ENCODE peak calls at places on chromosome 1, in nine cellular contexts. J is fibroblast of lung; L is mammary epithelial cell; W is astrocyte of the hippocampus; V is prostate gland; E is stimulated activated CD8-positive, alpha-beta memory T cell treated with anti-CD3 and anti-CD28 coated beads, Interleukin-7, amount 100 ng/mL, for 24 hours; C is left ventricle myocardium superior; N is suprapubic skin; G is ELR. D is an unnamed sample.

GRCh38 chr1:12454406-12455391 is 163.3 kb downstream of the DHRS3 start:
- DNase-seq in J (peak), L (no peak), W (peak), V (peak), E (no peak), C (no peak), N (peak), G (peak), D (no peak)

GRCh38 chr1:204359131-204359473 is 627 bp downstream of the PLEKHA6 start:
- DNase-seq in J (no peak), L (no peak), W (no peak), V (no peak), E (no peak), C (no peak), N (no peak), G (peak), D (no peak)

GRCh38 chr1:48245106-48245505 is 22.6 kb downstream of the SLC5A9 start:
- DNase-seq in J (no peak), L (no peak), W (no peak), V (no peak), E (no peak), C (no peak), N (no peak), G (no peak), D (no peak)

GRCh38 chr1:162973381-162973795 is 95.8 kb upstream of the RGS4 start:
- DNase-seq in J (peak), L (peak), W (peak), V (no peak), E (no peak), C (no peak), N (no peak), G (peak), D (peak)

GRCh38 chr1:230114245-230114651 is 47.2 kb downstream of the GALNT2 start:
- DNase-seq in J (peak), L (no peak), W (peak), V (no peak), E (no peak), C (no peak), N (no peak), G (no peak), D (no peak)

GRCh38 chr1:41474490-41475271 is 9.8 kb downstream of the EDN2 start:
- DNase-seq in J (peak), L (no peak), W (peak), V (peak), E (no peak), C (peak), N (peak), G (no peak), D (peak)

GRCh38 chr1:226438007-226438406 is 30.1 kb upstream of the PARP1 start:
- DNase-seq in J (no peak), L (no peak), W (no peak), V (no peak), E (no peak), C (no peak), N (no peak), G (peak), D (no peak)

GRCh38 chr1:5493708-5494390 is 498.4 kb downstream of the NPHP4 start:
- DNase-seq in J (no peak), L (no peak), W (no peak), V (peak), E (no peak), C (no peak), N (no peak), G (no peak), D (no peak)

GRCh38 chr1:25524568-25525359 is 18.6 kb upstream of the LDLRAP1 start:
- DNase-seq in J (no peak), L (no peak), W (no peak), V (no peak), E (no peak), C (no peak), N (no peak), G (no peak), D (no peak)

GRCh38 chr1:226609836-226610455 is 61.4 kb downstream of the STUM start:
- DNase-seq in J (no peak), L (no peak), W (no peak), V (no peak), E (no peak), C (peak), N (no peak), G (no peak), D (no peak)

GRCh38 chr1:68231627-68232303 is 558 bp downstream of the WLS start:
- DNase-seq in J (peak), L (peak), W (peak), V (peak), E (no peak), C (peak), N (peak), G (peak), D (peak)

GRCh38 chr1:75233302-75233929 is 99.2 kb downstream of the LHX8 start:
- DNase-seq in J (peak), L (peak), W (peak), V (no peak), E (no peak), C (no peak), N (no peak), G (peak), D (peak)

GRCh38 chr1:150259217-150259616 is 1.6 kb downstream of the CA14 start:
- DNase-seq in J (no peak), L (no peak), W (no peak), V (no peak), E (no peak), C (peak), N (no peak), G (no peak), D (no peak)

GRCh38 chr1:154584267-154584994 is 16.9 kb downstream of the CHRNB2 start:
- DNase-seq in J (no peak), L (no peak), W (no peak), V (no peak), E (no peak), C (no peak), N (no peak), G (no peak), D (no peak)

GRCh38 chr1:204130178-204130577 is 21.7 kb downstream of the ETNK2 start:
- DNase-seq in J (no peak), L (no peak), W (peak), V (no peak), E (no peak), C (no peak), N (no peak), G (peak), D (no peak)

GRCh38 chr1:226125097-226125630 is 61.4 kb downstream of the ACBD3 start:
- DNase-seq in J (peak), L (peak), W (peak), V (peak), E (peak), C (peak), N (peak), G (peak), D (peak)

GRCh38 chr1:115411388-115412063 is 73.5 kb upstream of the NGF start:
- DNase-seq in J (peak), L (peak), W (peak), V (no peak), E (no peak), C (no peak), N (no peak), G (peak), D (peak)

GRCh38 chr1:40657046-40657445 is 8.4 kb downstream of the RIMS3 start:
- DNase-seq in J (no peak), L (no peak), W (no peak), V (no peak), E (no peak), C (no peak), N (no peak), G (no peak), D (no peak)

GRCh38 chr1:178143730-178144343 is 49.9 kb downstream of the RASAL2 start:
- DNase-seq in J (peak), L (peak), W (no peak), V (no peak), E (no peak), C (no peak), N (no peak), G (peak), D (no peak)

GRCh38 chr1:67149179-67149770 is 14.5 kb upstream of the C1orf141 start:
- DNase-seq in J (peak), L (peak), W (peak), V (peak), E (no peak), C (peak), N (peak), G (peak), D (peak)

GRCh38 chr1:54463259-54464030 is 57.3 kb upstream of the SSBP3 start:
- DNase-seq in J (no peak), L (no peak), W (no peak), V (no peak), E (no peak), C (no peak), N (no peak), G (no peak), D (no peak)

GRCh38 chr1:90924982-90925381 is 96.9 kb downstream of the ZNF644 start:
- DNase-seq in J (peak), L (no peak), W (peak), V (no peak), E (no peak), C (no peak), N (no peak), G (no peak), D (no peak)